ENCODE peak calls at places on chromosome 5, in nine cellular contexts. N, U, P, F, E, K, I, L and H are unnamed samples.

GRCh38 chr5:152329896-152330295 is 75.2 kb downstream of the NMUR2 start:
- DNase-seq in N (no peak), P (no peak), U (no peak), L (no peak), F (no peak), I (no peak), K (no peak), E (no peak), H (no peak)

GRCh38 chr5:105924366-105924765 is 1746.4 kb downstream of the EFNA5 start:
- DNase-seq in E (no peak), U (no peak), L (no peak), F (no peak), K (no peak), I (no peak), P (no peak), N (no peak), H (no peak)

GRCh38 chr5:124963236-124963929 is 216.9 kb upstream of the ZNF608 start:
- DNase-seq in I (peak; percentile 9), P (no peak), U (no peak), L (no peak), K (peak; percentile 2), F (no peak), E (no peak), N (peak; percentile 32), H (no peak)

GRCh38 chr5:124812771-124813358 is 66.4 kb upstream of the ZNF608 start:
- DNase-seq in U (no peak), L (no peak), K (no peak), F (no peak), P (peak; percentile 65), N (no peak), I (peak; percentile 27), E (no peak), H (no peak)

GRCh38 chr5:1020461-1020961 is 11.9 kb downstream of the NKD2 start:
- DNase-seq in U (peak; percentile 6), N (no peak), I (no peak), E (no peak), K (no peak), F (no peak), P (no peak), L (no peak), H (no peak)

GRCh38 chr5:90306613-90307012 is 102.9 kb downstream of the CETN3 start:
- DNase-seq in N (no peak), F (no peak), L (no peak), P (no peak), U (no peak), I (no peak), K (no peak), E (no peak), H (no peak)

GRCh38 chr5:10310073-10310779 is 2.5 kb upstream of the CMBL start:
- DNase-seq in U (no peak), L (no peak), I (peak; percentile 85), F (peak; percentile 69), E (peak; percentile 71), P (peak; percentile 69), K (peak; percentile 9), N (peak; percentile 54), H (no peak)

GRCh38 chr5:67528953-67529352 is 332.4 kb upstream of the CD180 start:
- DNase-seq in L (no peak), K (no peak), N (no peak), I (no peak), U (no peak), F (no peak), P (no peak), E (no peak), H (no peak)

GRCh38 chr5:107231191-107231590 is 439.5 kb downstream of the EFNA5 start:
- DNase-seq in P (no peak), I (no peak), N (no peak), E (no peak), F (no peak), L (no peak), K (no peak), U (no peak), H (no peak)

GRCh38 chr5:149147673-149148072 is 6.4 kb downstream of the ABLIM3 start:
- DNase-seq in L (no peak), F (no peak), N (no peak), K (no peak), E (no peak), U (no peak), P (no peak), I (no peak), H (no peak)

GRCh38 chr5:96963267-96963666 is 27.4 kb downstream of the LNPEP start:
- DNase-seq in U (peak; percentile 82), L (no peak), F (no peak), E (no peak), I (peak; percentile 54), P (peak; percentile 63), K (no peak), N (no peak), H (peak; percentile 89)

GRCh38 chr5:128615578-128615977 is 77.5 kb upstream of the FBN2 start:
- DNase-seq in F (no peak), K (no peak), P (no peak), U (no peak), I (no peak), L (no peak), E (no peak), N (no peak), H (no peak)

GRCh38 chr5:39520232-39520572 is 95.4 kb upstream of the DAB2 start:
- DNase-seq in F (no peak), N (no peak), E (no peak), U (no peak), K (no peak), P (no peak), L (no peak), I (no peak), H (no peak)

GRCh38 chr5:63398346-63398745 is 563.9 kb downstream of the HTR1A start:
- DNase-seq in F (no peak), N (no peak), I (no peak), P (no peak), U (no peak), L (no peak), K (no peak), E (no peak), H (no peak)

GRCh38 chr5:137622850-137623249 is 113.0 kb downstream of the KLHL3 start:
- DNase-seq in F (no peak), N (peak; percentile 18), L (peak; percentile 28), E (no peak), P (no peak), K (peak; percentile 64), I (peak; percentile 95), U (peak; percentile 92), H (peak; percentile 92)

GRCh38 chr5:33343661-33344327 is 97.0 kb upstream of the TARS1 start:
- DNase-seq in U (no peak), K (no peak), E (no peak), F (peak; percentile 4), N (no peak), P (no peak), I (no peak), L (no peak), H (no peak)

GRCh38 chr5:128426090-128426534 is 111.9 kb downstream of the FBN2 start:
- DNase-seq in N (no peak), F (no peak), L (no peak), I (no peak), U (no peak), K (no peak), E (no peak), P (no peak), H (no peak)

GRCh38 chr5:55037046-55037771 is 13.2 kb downstream of the GZMK start:
- DNase-seq in P (peak; percentile 65), U (no peak), E (no peak), K (no peak), L (no peak), N (no peak), F (peak; percentile 8), I (no peak), H (no peak)

GRCh38 chr5:123303802-123304201 is 119.4 kb downstream of the CEP120 start:
- DNase-seq in L (no peak), E (no peak), F (no peak), U (no peak), P (no peak), I (no peak), N (no peak), K (no peak), H (no peak)

GRCh38 chr5:34524123-34524522 is 132.0 kb upstream of the RAI14 start:
- DNase-seq in U (no peak), L (no peak), E (peak; percentile 18), F (no peak), N (no peak), K (no peak), I (peak; percentile 20), P (no peak), H (no peak)

DNA sequence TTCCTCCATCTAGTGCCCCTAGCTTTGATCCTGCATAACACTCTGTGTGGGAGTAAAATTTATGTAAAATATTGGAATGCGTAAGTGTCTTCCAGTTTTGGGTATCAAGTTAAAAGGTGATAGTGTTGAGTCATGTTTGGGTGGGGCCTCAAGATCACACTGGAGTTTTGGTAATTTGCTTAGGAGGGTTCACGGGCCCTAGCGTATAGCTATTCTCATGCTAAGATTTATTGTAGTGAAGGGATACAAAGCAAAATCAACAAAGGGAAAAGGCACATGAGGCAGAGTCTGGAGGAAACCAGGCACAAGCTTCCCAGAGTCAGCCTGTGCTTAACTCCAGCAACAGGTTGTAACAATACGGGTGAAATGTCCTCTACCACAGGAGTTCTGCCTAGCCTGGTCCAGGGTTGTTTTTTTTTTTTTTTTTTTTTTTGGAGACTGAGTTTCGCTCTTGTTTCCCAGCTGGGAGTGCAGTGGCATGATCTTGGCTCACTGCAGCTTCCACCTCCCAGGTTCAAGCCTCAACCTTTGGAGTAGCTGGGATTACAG is 20.2 kb downstream of the HSPA4 start:
- DNase-seq in F (no peak), N (no peak), I (no peak), K (no peak), U (no peak), P (no peak), L (no peak), E (no peak), H (no peak)
- TF ChIP-seq CTCF in F (no peak), N (no peak), I (no peak), K (no peak), U (no peak), P (no peak), L (no peak), E (no peak), H (no peak)

GRCh38 chr5:178740926-178741325 is 10.5 kb upstream of the ZNF354A start:
- DNase-seq in F (no peak), I (no peak), L (no peak), U (no peak), P (no peak), N (no peak), K (no peak), E (no peak), H (no peak)
- H3K4me3 ChIP-seq in F (no peak overlapping the region), I (no peak overlapping the region), L (no peak overlapping the region), U (no peak overlapping the region), P (no peak overlapping the region), N (no peak overlapping the region), K (no peak overlapping the region), E (no peak overlapping the region), H (no peak overlapping the region)

GRCh38 chr5:143025376-143025775 is 255.2 kb downstream of the ARHGAP26 start:
- DNase-seq in F (no peak), U (no peak), P (no peak), K (no peak), E (no peak), L (no peak), N (no peak), I (no peak), H (no peak)
- TF ChIP-seq POLR2A in F (no peak), U (no peak), P (no peak), K (no peak), E (no peak), L (no peak), N (no peak), I (no peak), H (no peak)

DNA sequence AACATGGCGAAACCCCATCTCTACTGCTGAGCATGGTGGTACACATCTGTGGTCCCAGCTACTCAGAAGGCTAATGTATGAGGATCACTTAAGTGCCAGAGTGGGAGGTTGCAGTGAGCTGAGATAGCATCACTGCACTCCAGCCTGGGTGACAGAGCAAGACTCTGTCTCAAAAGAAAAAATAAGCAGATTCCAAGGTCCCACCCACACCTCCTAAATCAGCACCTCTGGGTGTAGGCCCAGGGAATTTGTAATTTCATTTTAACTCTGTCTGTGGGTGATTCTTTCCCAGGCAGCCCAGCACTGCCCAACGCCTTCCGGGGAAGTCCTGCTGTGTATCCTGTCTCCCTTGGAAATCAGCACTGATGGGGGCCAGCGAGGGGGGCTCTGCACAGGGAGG is 12.5 kb downstream of the CAMK2A start:
- DNase-seq in U (no peak), I (no peak), P (no peak), N (no peak), L (no peak), K (no peak), E (no peak), F (no peak), H (no peak)
- TF ChIP-seq CTCF in U (no peak), I (no peak), P (no peak), N (no peak), L (no peak), K (no peak), E (no peak), F (no peak), H (no peak)